ENCODE peak calls at places on chromosomes 6 and 20, in five cellular contexts. P is epithelial cell of esophagus; T is hepatocyte; J is CD4-positive, alpha-beta memory T cell; U is DND-41. B is an unnamed sample.

GRCh38 chr6:27136077-27136644 is 111.3 kb upstream of the PRSS16 start:
- DNase-seq in T (no peak), P (no peak), U (no peak), J (no peak), B (no peak)

GRCh38 chr6:149221774-149222070 is 95.8 kb upstream of the TAB2 start:
- DNase-seq in U (no peak), T (no peak), P (no peak), J (no peak), B (no peak)

GRCh38 chr6:5139828-5140771 is 55.0 kb downstream of the PPP1R3G start:
- DNase-seq in U (no peak), T (no peak), J (no peak), P (no peak), B (no peak)

GRCh38 chr20:9996944-9997343 is 37.8 kb upstream of the ANKEF1 start:
- DNase-seq in J (no peak), T (no peak), U (no peak), P (peak), B (no peak)

GRCh38 chr6:74899416-74899815 is 306.4 kb downstream of the COL12A1 start:
- DNase-seq in T (no peak), U (no peak), J (no peak), P (peak), B (no peak)

GRCh38 chr6:21005816-21006553 is 471.7 kb downstream of the CDKAL1 start:
- DNase-seq in J (no peak), P (peak), U (no peak), T (peak), B (no peak)

GRCh38 chr6:130382872-130383490 is 17.2 kb downstream of the TMEM200A start:
- DNase-seq in U (no peak), J (no peak), T (no peak), P (peak), B (no peak)

GRCh38 chr20:13793001-13793400 is 8.2 kb downstream of the NDUFAF5 start:
- DNase-seq in P (no peak), J (no peak), T (no peak), U (no peak), B (no peak)

GRCh38 chr20:1934162-1934561 is 39.0 kb downstream of the SIRPA start:
- DNase-seq in U (no peak), J (no peak), P (peak), T (no peak), B (no peak)

GRCh38 chr6:31961616-31962015 is 2.6 kb downstream of the SKIC2 start:
- DNase-seq in U (no peak), T (no peak), J (no peak), P (no peak), B (no peak)

GRCh38 chr6:112061605-112062004 is 7.7 kb downstream of the CCN6 start:
- DNase-seq in P (peak), J (no peak), T (no peak), U (no peak), B (no peak)

GRCh38 chr20:41260734-41261220 is 56.8 kb downstream of the ZHX3 start:
- DNase-seq in U (no peak), P (no peak), J (no peak), T (no peak), B (no peak)

GRCh38 chr6:42777126-42777822 is 4.6 kb upstream of the BICRAL start:
- DNase-seq in J (no peak), U (no peak), P (no peak), T (no peak), B (no peak)

GRCh38 chr6:84762941-84763396 is 1.4 kb downstream of the TBX18 start:
- DNase-seq in P (no peak), J (no peak), U (no peak), T (peak), B (no peak)

GRCh38 chr20:20202793-20203192 is 150.5 kb downstream of the CFAP61 start:
- DNase-seq in J (no peak), U (no peak), P (no peak), T (no peak), B (no peak)

GRCh38 chr6:17291778-17292177 is 10.6 kb downstream of the RBM24 start:
- DNase-seq in T (no peak), U (no peak), J (no peak), P (no peak), B (no peak)

GRCh38 chr20:46025376-46025783 is 3.6 kb upstream of the SLC12A5 start:
- DNase-seq in U (no peak), J (no peak), P (no peak), T (no peak), B (no peak)

GRCh38 chr20:19973920-19974620 is 43.1 kb upstream of the NAA20 start:
- DNase-seq in U (no peak), P (peak), T (peak), J (no peak), B (no peak)

GRCh38 chr6:17869010-17869752 is 118.3 kb downstream of the KIF13A start:
- DNase-seq in U (no peak), T (no peak), P (peak), J (no peak), B (no peak)

GRCh38 chr20:23122321-23122720 is 36.2 kb upstream of the CD93 start:
- DNase-seq in T (no peak), J (no peak), P (no peak), U (no peak), B (no peak)

GRCh38 chr6:37483917-37484785 is 15.5 kb downstream of the CCDC167 start:
- DNase-seq in U (peak), P (peak), J (peak), T (peak), B (no peak)

GRCh38 chr6:3139090-3139903 is 18.0 kb downstream of the TUBB2A start:
- DNase-seq in T (peak), P (peak), J (no peak), U (no peak), B (no peak)

GRCh38 chr6:35496851-35497570 is at the start of gene TEAD3:
- DNase-seq in P (peak), T (peak), J (peak), U (peak), B (no peak)

GRCh38 chr6:41920921-41921711 is at the start of the genes BYSL and MED20:
- DNase-seq in P (peak), T (peak), J (peak), U (peak), B (peak)

GRCh38 chr6:16519265-16520242 is 241.7 kb downstream of the ATXN1 start:
- DNase-seq in T (no peak), U (no peak), J (no peak), P (no peak), B (no peak)

GRCh38 chr6:3898270-3898994 is 49.3 kb downstream of the FAM50B start:
- DNase-seq in J (no peak), T (no peak), P (no peak), U (no peak), B (no peak)

GRCh38 chr6:56951049-56951816 is 3.7 kb upstream of the BEND6 start:
- DNase-seq in T (no peak), J (no peak), U (no peak), P (no peak), B (no peak)

GRCh38 chr6:149464411-149464810 is 20.4 kb downstream of the ZC3H12D start:
- DNase-seq in U (no peak), J (no peak), T (no peak), P (no peak), B (no peak)

GRCh38 chr6:2984738-2985381 is 13.5 kb upstream of the SERPINB6 start:
- DNase-seq in J (no peak), T (no peak), P (no peak), U (no peak), B (no peak)

GRCh38 chr20:61899971-61900370 is 165.7 kb downstream of the TAF4 start:
- DNase-seq in J (no peak), P (no peak), U (no peak), T (no peak), B (no peak)

DNA sequence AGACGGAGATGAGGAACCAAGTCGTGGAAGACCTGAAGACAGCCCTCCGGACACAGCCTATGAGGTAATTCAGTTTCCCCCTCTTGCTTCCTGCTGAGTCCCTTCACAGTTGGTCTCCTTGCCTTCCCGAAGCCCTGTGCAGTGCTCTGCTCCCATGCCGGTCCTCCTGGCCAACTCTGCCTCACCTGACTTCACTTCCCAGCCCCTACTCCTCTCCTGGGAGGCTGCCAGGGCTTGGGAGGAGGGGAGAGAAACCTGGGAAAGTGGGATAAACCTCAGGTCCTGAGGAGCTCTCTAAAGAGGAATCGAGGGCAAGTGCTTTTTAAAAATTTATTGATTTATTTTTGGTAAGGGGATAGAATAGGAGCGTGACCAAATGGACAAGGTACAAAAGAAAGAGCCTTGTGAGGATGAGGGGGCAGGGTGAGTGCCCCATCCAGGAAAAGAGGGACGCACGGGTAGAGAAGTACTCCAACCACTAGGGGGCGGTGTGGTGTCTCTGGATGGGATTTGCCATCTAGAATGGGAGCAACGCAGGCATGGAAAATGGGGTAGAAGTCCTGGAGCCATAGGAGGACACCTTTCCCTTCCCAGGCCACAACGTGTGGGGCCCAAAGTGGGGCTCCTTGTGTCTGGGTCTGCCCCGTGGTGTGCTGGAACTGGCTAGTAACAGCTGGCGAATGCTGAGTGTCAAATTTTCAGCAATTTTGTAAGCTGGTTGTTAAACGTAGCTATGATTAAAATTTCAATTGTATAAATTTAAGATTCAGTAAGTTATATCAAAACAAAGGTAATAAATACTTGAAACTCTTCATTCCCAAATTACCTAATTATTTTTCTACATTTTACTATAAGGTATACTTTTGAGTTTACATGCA is 69.0 kb downstream of the MOCS1 start:
- DNase-seq in P (no peak), T (peak), U (peak), J (no peak), B (no peak)
- H3K4me3 ChIP-seq in P (no peak), T (no peak), U (no peak), J (no peak), B (no peak)

GRCh38 chr20:16729565-16730460 is at the start of gene SNRPB2:
- DNase-seq in P (peak), T (peak), U (peak), J (peak), B (peak)

GRCh38 chr20:16729080-16729479 is 746 bp upstream of the SNRPB2 start:
- DNase-seq in P (no peak), U (no peak), T (no peak), J (no peak), B (no peak)

DNA sequence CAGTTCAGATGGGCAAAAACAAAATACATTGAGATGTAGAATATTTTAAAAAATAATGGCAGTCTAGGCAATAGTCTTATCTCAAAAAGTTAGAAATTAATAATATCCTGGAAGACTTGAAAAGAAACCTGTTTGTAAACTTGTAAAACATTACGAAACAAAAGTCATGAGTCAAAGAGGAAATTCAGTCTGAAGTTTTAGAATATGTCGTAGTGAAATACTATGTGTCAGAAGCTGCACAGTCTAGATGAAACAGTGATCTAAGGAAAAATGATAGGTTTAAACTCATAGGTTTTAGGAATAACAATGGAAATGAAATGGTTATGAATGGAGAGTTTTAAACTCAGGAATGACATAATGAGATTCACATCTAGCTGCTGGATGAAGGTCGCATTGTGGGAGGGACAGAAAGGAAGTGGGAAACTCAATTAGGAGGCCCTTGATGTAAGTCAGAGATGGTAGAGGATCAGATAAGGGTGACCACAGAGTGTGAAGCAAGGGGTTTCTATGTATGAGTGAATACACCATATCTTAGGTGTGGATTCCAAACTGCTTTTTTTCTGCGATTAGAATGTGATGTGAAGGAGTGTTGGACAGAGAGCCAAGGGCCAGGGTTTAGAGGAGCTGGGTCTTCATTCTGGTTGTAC is 2.8 kb downstream of the SNRPB2 start:
- DNase-seq in U (peak), T (no peak), J (peak), P (peak), B (no peak)
- H3K4me3 ChIP-seq in U (no peak), T (no peak), J (no peak), P (no peak), B (no peak)

GRCh38 chr6:47502920-47503319 is 25.3 kb downstream of the CD2AP start:
- DNase-seq in U (no peak), T (no peak), J (no peak), P (no peak), B (no peak)
- H3K4me3 ChIP-seq in U (no peak), T (no peak), J (no peak), P (no peak), B (no peak)

GRCh38 chr6:13872681-13873080 is 52.1 kb upstream of the RNF182 start:
- DNase-seq in T (no peak), P (no peak), U (no peak), J (no peak), B (no peak)

GRCh38 chr6:13870185-13870584 is 54.6 kb upstream of the RNF182 start:
- DNase-seq in P (no peak), U (no peak), J (no peak), T (no peak), B (no peak)

GRCh38 chr6:13877116-13877515 is 47.6 kb upstream of the RNF182 start:
- DNase-seq in T (no peak), P (peak), U (no peak), J (no peak), B (no peak)

GRCh38 chr6:13873288-13874190 is 51.2 kb upstream of the RNF182 start:
- DNase-seq in U (peak), P (peak), J (peak), T (peak), B (no peak)

GRCh38 chr6:13874191-13874549 is 50.6 kb upstream of the RNF182 start:
- DNase-seq in T (no peak), J (no peak), P (no peak), U (no peak), B (no peak)
- H3K4me3 ChIP-seq in T (peak), J (peak), P (peak), U (no peak), B (peak)

DNA sequence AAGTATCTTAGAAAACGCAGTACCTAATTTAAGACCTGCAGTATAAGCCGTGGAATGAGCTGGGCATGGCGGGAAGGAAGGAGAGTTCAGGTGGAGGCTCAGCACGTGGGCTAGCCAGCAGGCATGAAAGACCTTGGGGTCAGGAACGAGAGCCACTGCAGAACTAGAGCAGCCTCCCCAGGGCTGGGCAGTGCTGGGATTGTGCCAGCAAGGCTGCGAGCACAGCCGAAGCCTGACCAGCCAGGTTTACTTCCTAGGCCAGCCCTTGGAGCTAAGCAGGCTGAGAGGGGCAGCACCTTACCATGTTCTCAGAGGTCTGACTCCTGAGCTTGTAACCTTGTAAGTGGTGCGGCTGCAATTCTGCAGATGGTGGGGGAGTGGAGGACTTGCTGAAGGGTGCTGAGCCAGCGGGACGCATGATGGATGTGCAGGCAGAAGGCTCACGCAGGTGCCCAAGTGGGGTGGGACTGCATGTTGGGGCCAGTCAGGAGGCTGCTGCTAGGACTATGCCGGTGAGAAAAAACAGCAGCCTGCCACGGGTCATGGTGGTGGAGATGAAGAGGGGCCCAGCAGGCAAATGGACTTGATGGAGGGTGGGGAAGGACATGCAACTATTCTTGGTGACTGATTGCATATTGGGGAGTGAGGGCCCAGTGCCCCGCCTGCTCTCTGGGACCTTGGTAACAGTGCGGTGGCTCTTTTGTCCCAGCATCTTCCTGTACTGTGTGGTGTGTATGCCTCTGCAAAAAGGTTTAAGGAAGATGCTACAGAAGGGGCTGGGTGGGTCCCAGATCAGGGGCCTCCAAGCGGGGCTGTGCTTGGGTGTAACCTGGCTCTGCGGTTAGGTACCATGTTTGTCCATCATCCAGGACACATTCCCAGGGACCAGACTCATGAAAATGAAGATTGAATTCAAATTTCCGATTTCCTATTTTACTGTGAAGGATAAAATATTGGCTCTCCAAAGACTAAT is 37.6 kb upstream of the IRF4 start:
- DNase-seq in T (no peak), P (no peak), J (no peak), U (no peak), B (no peak)
- H3K4me3 ChIP-seq in T (no peak), P (no peak), J (no peak), U (no peak), B (no peak)

DNA sequence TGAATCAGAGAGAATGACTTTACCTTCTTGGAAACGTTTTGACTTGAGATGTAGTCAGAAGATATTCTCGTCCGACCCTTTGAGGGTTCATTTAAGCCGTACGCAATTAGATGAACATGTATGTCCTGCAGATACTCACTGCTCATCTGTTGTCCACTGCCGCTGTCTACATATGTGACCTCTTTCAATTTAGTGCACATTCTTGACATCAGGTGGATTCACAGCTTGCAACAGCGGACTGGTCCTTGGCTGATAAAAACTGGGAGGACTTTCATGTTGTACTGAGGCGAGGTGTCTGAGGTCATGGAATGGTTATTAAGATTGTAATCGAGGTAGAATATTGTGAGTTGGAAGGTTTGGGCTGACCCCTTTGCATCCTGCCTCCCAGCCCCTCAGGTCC is 194.2 kb downstream of the JARID2 start:
- DNase-seq in J (no peak), U (no peak), P (no peak), T (no peak), B (no peak)
- H3K4me3 ChIP-seq in J (no peak), U (no peak), P (no peak), T (no peak), B (no peak)

B was measured in retinal pigment epithelial cell.